ENCODE peak calls at places on chromosomes 3 and 15, in four cellular contexts. Q is stimulated activated CD4-positive, alpha-beta T cell treated with anti-CD3 and anti-CD28 coated beads, Interleukin-1b, Interleukin-23, amount 100 ng/mL, for 24 hours; A is iPS-NIHi11; P is fibroblast of the aortic adventitia. S is an unnamed sample.
A peak's percentile ranks its signal among the peaks of the same experiment; 100 is the strongest.

GRCh38 chr3:39267631-39268553 is 11.9 kb downstream of the CX3CR1 start:
- DNase-seq in Q (peak; percentile 49), A (no peak), P (no peak), S (no peak)

GRCh38 chr3:5186854-5187151 is 704 bp upstream of the EDEM1 start:
- DNase-seq in Q (no peak), A (no peak), P (peak; percentile 58), S (no peak)

GRCh38 chr15:23797747-23798157 is 110.6 kb upstream of the NDN start:
- DNase-seq in Q (no peak), A (no peak), P (no peak), S (no peak)

GRCh38 chr3:128523591-128523990 is 30.6 kb upstream of the GATA2 start:
- DNase-seq in Q (no peak), A (no peak), P (no peak), S (no peak)

GRCh38 chr3:20811006-20811405 is 625.0 kb upstream of the SGO1 start:
- DNase-seq in Q (no peak), A (no peak), P (no peak), S (no peak)

GRCh38 chr15:70411464-70411863 is 313.7 kb upstream of the TLE3 start:
- DNase-seq in Q (no peak), A (no peak), P (no peak), S (peak; percentile 57)

GRCh38 chr3:123226549-123226948 is 24.8 kb downstream of the SEC22A start:
- DNase-seq in Q (no peak), A (no peak), P (no peak), S (no peak)

GRCh38 chr15:68503791-68504720 is 72.1 kb upstream of the ITGA11 start:
- DNase-seq in Q (no peak), A (no peak), P (no peak), S (peak; percentile 6)

GRCh38 chr3:66253790-66254620 is 33.2 kb downstream of the SLC25A26 start:
- DNase-seq in Q (no peak), A (peak; percentile 21), P (peak; percentile 71), S (peak; percentile 37)

GRCh38 chr15:58441376-58442070 is 9.7 kb downstream of the LIPC start:
- DNase-seq in Q (no peak), A (no peak), P (peak; percentile 86), S (peak; percentile 71)

GRCh38 chr3:13288732-13289718 is 131.1 kb downstream of the NUP210 start:
- DNase-seq in Q (no peak), A (no peak), P (no peak), S (no peak)

GRCh38 chr15:40314723-40315276 is 7.1 kb upstream of the PLCB2 start:
- DNase-seq in Q (no peak), A (no peak), P (peak; percentile 80), S (peak; percentile 38)

GRCh38 chr15:74130089-74130848 is at the start of gene ISLR2:
- DNase-seq in Q (no peak), A (no peak), P (peak; percentile 29), S (no peak)

GRCh38 chr15:72117448-72117697 is 577 bp downstream of the MYO9A start:
- DNase-seq in Q (peak; percentile 53), A (peak; percentile 76), P (peak; percentile 72), S (peak; percentile 78)

GRCh38 chr3:155760653-155761052 is 15.8 kb upstream of the PLCH1 start:
- DNase-seq in Q (no peak), A (no peak), P (no peak), S (no peak)

GRCh38 chr3:67578416-67578815 is 76.0 kb downstream of the SUCLG2 start:
- DNase-seq in Q (no peak), A (peak; percentile 26), P (no peak), S (no peak)

GRCh38 chr15:82393671-82394070 is 35.9 kb upstream of the GOLGA6L9 start:
- DNase-seq in Q (no peak), A (no peak), P (no peak), S (peak; percentile 73)

GRCh38 chr15:66071621-66072295 is 181.8 kb downstream of the MEGF11 start:
- DNase-seq in Q (no peak), A (no peak), P (peak; percentile 3), S (peak; percentile 7)

GRCh38 chr15:39419651-39420050 is 161.2 kb upstream of the THBS1 start:
- DNase-seq in Q (no peak), A (peak; percentile 38), P (no peak), S (peak; percentile 66)

GRCh38 chr3:77795013-77795412 is 755.1 kb downstream of the ROBO2 start:
- DNase-seq in Q (no peak), A (peak; percentile 49), P (no peak), S (peak; percentile 12)

GRCh38 chr3:154040283-154040682 is 80.9 kb upstream of the ARHGEF26 start:
- DNase-seq in Q (no peak), A (no peak), P (peak; percentile 28), S (peak; percentile 17)

GRCh38 chr3:24829632-24830229 is 335.1 kb upstream of the THRB start:
- DNase-seq in Q (no peak), A (peak; percentile 55), P (no peak), S (peak; percentile 37)

GRCh38 chr3:37256447-37256846 is 82.1 kb upstream of the LRRFIP2 start:
- DNase-seq in Q (no peak), A (no peak), P (no peak), S (no peak)

GRCh38 chr3:151156618-151157216 is 46.3 kb downstream of the GPR171 start:
- DNase-seq in Q (no peak), A (peak; percentile 70), P (peak; percentile 66), S (peak; percentile 69)

GRCh38 chr15:77944002-77944867 is 133.3 kb downstream of the TBC1D2B start:
- DNase-seq in Q (peak; percentile 28), A (peak; percentile 68), P (peak; percentile 67), S (peak; percentile 85)

GRCh38 chr15:43370310-43370974 is 401 bp downstream of the ZSCAN29 start:
- DNase-seq in Q (no peak), A (peak; percentile 48), P (peak; percentile 39), S (peak; percentile 18)

GRCh38 chr3:134795776-134796312 is 784 bp downstream of the EPHB1 start:
- DNase-seq in Q (no peak), A (peak; percentile 58), P (peak; percentile 45), S (peak; percentile 56)

GRCh38 chr15:44435893-44436667 is 8.7 kb downstream of the CTDSPL2 start:
- DNase-seq in Q (no peak), A (no peak), P (no peak), S (peak; percentile 47)

GRCh38 chr3:42102569-42102968 is 11.4 kb downstream of the TRAK1 start:
- DNase-seq in Q (no peak), A (no peak), P (no peak), S (no peak)

GRCh38 chr3:48500656-48501055 is 3.3 kb downstream of the SHISA5 start:
- DNase-seq in Q (no peak), A (peak; percentile 3), P (no peak), S (no peak)

GRCh38 chr3:157101470-157101869 is 58.5 kb downstream of the CCNL1 start:
- DNase-seq in Q (no peak), A (no peak), P (no peak), S (no peak)

GRCh38 chr3:140467104-140467577 is 210.7 kb upstream of the TRIM42 start:
- DNase-seq in Q (no peak), A (no peak), P (peak; percentile 27), S (peak; percentile 93)

GRCh38 chr3:23263796-23264195 is 60.7 kb downstream of the UBE2E2 start:
- DNase-seq in Q (no peak), A (no peak), P (peak; percentile 79), S (peak; percentile 56)

GRCh38 chr15:29044506-29044905 is 158.7 kb downstream of the APBA2 start:
- DNase-seq in Q (no peak), A (no peak), P (no peak), S (no peak)

GRCh38 chr3:55556622-55557531 is 69.8 kb upstream of the WNT5A start:
- DNase-seq in Q (no peak), A (no peak), P (no peak), S (peak; percentile 22)

GRCh38 chr3:194306109-194306686 is 44.9 kb downstream of the CPN2 start:
- DNase-seq in Q (no peak), A (no peak), P (no peak), S (no peak)

GRCh38 chr3:170040283-170040907 is 2.6 kb downstream of the GPR160 start:
- DNase-seq in Q (no peak), A (no peak), P (no peak), S (no peak)

GRCh38 chr3:23004971-23005370 is 198.2 kb upstream of the UBE2E2 start:
- DNase-seq in Q (no peak), A (no peak), P (peak; percentile 79), S (peak; percentile 92)

GRCh38 chr3:54905936-54906335 is 21.9 kb downstream of the LRTM1 start:
- DNase-seq in Q (no peak), A (no peak), P (no peak), S (no peak)

GRCh38 chr3:194443911-194444310 is 42.9 kb downstream of the ATP13A3 start:
- DNase-seq in Q (no peak), A (no peak), P (peak; percentile 43), S (no peak)

S was measured in kidney tubule cell.